ENCODE peak calls at places on chromosomes 5 and 9, in nine cellular contexts. One of them, this sample, is unnamed.

GRCh38 chr5:32339198-32339597 is 26.5 kb upstream of the MTMR12 start:
- DNase-seq in A549: no peak
- DNase-seq in stomach: no peak
- DNase-seq in WERI-Rb-1: no peak
- DNase-seq in Right ventricle myocardium superior: no peak
- DNase-seq in OCI-LY7: peak; percentile 72
- DNase-seq in neural crest cell: no peak
- DNase-seq in transverse colon: no peak
- DNase-seq in RCC 7860: peak; percentile 37
- DNase-seq in this sample: no peak

GRCh38 chr5:10111575-10111974 is 138.1 kb downstream of the ATPSCKMT start:
- DNase-seq in neural crest cell: peak; percentile 52
- DNase-seq in stomach: no peak
- DNase-seq in OCI-LY7: peak; percentile 10
- DNase-seq in A549: no peak
- DNase-seq in WERI-Rb-1: peak; percentile 83
- DNase-seq in transverse colon: peak; percentile 39
- DNase-seq in RCC 7860: peak; percentile 74
- DNase-seq in Right ventricle myocardium superior: no peak
- DNase-seq in this sample: no peak

GRCh38 chr9:5894237-5894959 is 3.7 kb downstream of the MLANA start:
- DNase-seq in OCI-LY7: no peak
- DNase-seq in Right ventricle myocardium superior: no peak
- DNase-seq in WERI-Rb-1: no peak
- DNase-seq in neural crest cell: no peak
- DNase-seq in stomach: no peak
- DNase-seq in transverse colon: no peak
- DNase-seq in A549: no peak
- DNase-seq in RCC 7860: no peak
- DNase-seq in this sample: no peak

GRCh38 chr5:58107704-58108103 is 352.2 kb downstream of the PLK2 start:
- DNase-seq in transverse colon: no peak
- DNase-seq in WERI-Rb-1: no peak
- DNase-seq in RCC 7860: no peak
- DNase-seq in Right ventricle myocardium superior: no peak
- DNase-seq in OCI-LY7: no peak
- DNase-seq in neural crest cell: no peak
- DNase-seq in stomach: no peak
- DNase-seq in A549: no peak
- DNase-seq in this sample: no peak

GRCh38 chr5:79416499-79416898 is 97.4 kb downstream of the HOMER1 start:
- DNase-seq in neural crest cell: no peak
- DNase-seq in stomach: no peak
- DNase-seq in A549: no peak
- DNase-seq in OCI-LY7: peak; percentile 82
- DNase-seq in WERI-Rb-1: peak; percentile 20
- DNase-seq in transverse colon: peak; percentile 31
- DNase-seq in Right ventricle myocardium superior: no peak
- DNase-seq in RCC 7860: no peak
- DNase-seq in this sample: peak; percentile 22

GRCh38 chr5:5340206-5340729 is 82.2 kb upstream of the ICE1 start:
- DNase-seq in WERI-Rb-1: peak; percentile 26
- DNase-seq in A549: peak; percentile 87
- DNase-seq in transverse colon: peak; percentile 37
- DNase-seq in Right ventricle myocardium superior: peak; percentile 56
- DNase-seq in stomach: peak; percentile 28
- DNase-seq in RCC 7860: peak; percentile 99
- DNase-seq in neural crest cell: peak; percentile 38
- DNase-seq in OCI-LY7: no peak
- DNase-seq in this sample: peak; percentile 62

GRCh38 chr5:107997338-107997979 is 326.7 kb upstream of the EFNA5 start:
- DNase-seq in WERI-Rb-1: no peak
- DNase-seq in OCI-LY7: no peak
- DNase-seq in RCC 7860: no peak
- DNase-seq in A549: no peak
- DNase-seq in neural crest cell: no peak
- DNase-seq in stomach: no peak
- DNase-seq in transverse colon: no peak
- DNase-seq in Right ventricle myocardium superior: no peak
- DNase-seq in this sample: no peak

GRCh38 chr9:130985029-130985428 is 23.9 kb upstream of the LAMC3 start:
- DNase-seq in stomach: no peak
- DNase-seq in transverse colon: no peak
- DNase-seq in neural crest cell: no peak
- DNase-seq in WERI-Rb-1: no peak
- DNase-seq in Right ventricle myocardium superior: no peak
- DNase-seq in A549: no peak
- DNase-seq in RCC 7860: no peak
- DNase-seq in OCI-LY7: no peak
- DNase-seq in this sample: peak; percentile 6

GRCh38 chr5:69484891-69485290 is 7.7 kb upstream of the OCLN start:
- DNase-seq in neural crest cell: no peak
- DNase-seq in stomach: no peak
- DNase-seq in Right ventricle myocardium superior: no peak
- DNase-seq in OCI-LY7: no peak
- DNase-seq in WERI-Rb-1: no peak
- DNase-seq in A549: no peak
- DNase-seq in RCC 7860: no peak
- DNase-seq in transverse colon: no peak
- DNase-seq in this sample: no peak

GRCh38 chr9:92004045-92004392 is 54.0 kb upstream of the ROR2 start:
- DNase-seq in RCC 7860: no peak
- DNase-seq in transverse colon: no peak
- DNase-seq in Right ventricle myocardium superior: no peak
- DNase-seq in neural crest cell: no peak
- DNase-seq in WERI-Rb-1: no peak
- DNase-seq in A549: no peak
- DNase-seq in stomach: no peak
- DNase-seq in OCI-LY7: no peak
- DNase-seq in this sample: no peak

GRCh38 chr5:81657386-81657785 is 93.5 kb downstream of the SSBP2 start:
- DNase-seq in transverse colon: peak; percentile 44
- DNase-seq in Right ventricle myocardium superior: no peak
- DNase-seq in RCC 7860: no peak
- DNase-seq in stomach: no peak
- DNase-seq in WERI-Rb-1: no peak
- DNase-seq in A549: no peak
- DNase-seq in neural crest cell: no peak
- DNase-seq in OCI-LY7: no peak
- DNase-seq in this sample: peak; percentile 75

GRCh38 chr9:128150594-128151342 is 1.5 kb downstream of the LCN2 start:
- DNase-seq in Right ventricle myocardium superior: peak; percentile 38
- DNase-seq in WERI-Rb-1: peak; percentile 97
- DNase-seq in stomach: peak; percentile 41
- DNase-seq in OCI-LY7: peak; percentile 50
- DNase-seq in neural crest cell: no peak
- DNase-seq in A549: peak; percentile 33
- DNase-seq in transverse colon: peak; percentile 53
- DNase-seq in RCC 7860: no peak
- DNase-seq in this sample: peak; percentile 42